ENCODE peak calls at places on chromosomes 7 and 10, in ten cellular contexts. E is spleen, S is GM20000, D is Caco-2, I is PC-3, M is astrocyte of the spinal cord, H is psoas muscle, P is left ventricle myocardium inferior, V is lung, Q is BJ. T is an unnamed sample.

GRCh38 chr7:47293884-47294568 is 287.9 kb downstream of the TNS3 start:
- DNase-seq in E (no peak), S (no peak), D (no peak), I (no peak), M (no peak), H (peak; percentile 69), P (peak; percentile 47), V (no peak), Q (peak; percentile 30), T (no peak)

GRCh38 chr7:41921453-41921912 is 218.6 kb upstream of the INHBA start:
- DNase-seq in E (no peak), S (no peak), D (no peak), I (no peak), M (no peak), H (no peak), P (no peak), V (no peak), Q (peak; percentile 67), T (no peak)

GRCh38 chr10:128070721-128071416 is 55.4 kb downstream of the MKI67 start:
- DNase-seq in E (peak; percentile 75), S (no peak), D (no peak), I (no peak), M (no peak), H (no peak), P (no peak), V (no peak), Q (no peak), T (no peak)

GRCh38 chr7:128988372-128988771 is 50.6 kb downstream of the IRF5 start:
- DNase-seq in E (no peak), S (no peak), D (no peak), I (no peak), M (no peak), H (no peak), P (no peak), V (no peak), Q (no peak), T (no peak)

GRCh38 chr7:135188298-135188984 is 17.9 kb upstream of the CYREN start:
- DNase-seq in E (peak; percentile 59), S (peak; percentile 62), D (no peak), I (no peak), M (no peak), H (no peak), P (no peak), V (no peak), Q (no peak), T (no peak)

GRCh38 chr10:76202777-76203176 is 771.4 kb downstream of the LRMDA start:
- DNase-seq in E (no peak), S (no peak), D (no peak), I (no peak), M (peak; percentile 62), H (no peak), P (no peak), V (no peak), Q (peak; percentile 61), T (no peak)

GRCh38 chr10:4867520-4868356 is 41.7 kb downstream of the AKR1E2 start:
- DNase-seq in E (no peak), S (no peak), D (no peak), I (no peak), M (no peak), H (no peak), P (no peak), V (no peak), Q (no peak), T (no peak)

GRCh38 chr10:77613476-77614130 is 24.0 kb downstream of the KCNMA1 start:
- DNase-seq in E (no peak), S (no peak), D (no peak), I (no peak), M (no peak), H (no peak), P (no peak), V (no peak), Q (no peak), T (no peak)

GRCh38 chr7:51356849-51357516 is 40.4 kb upstream of the COBL start:
- DNase-seq in E (no peak), S (no peak), D (no peak), I (no peak), M (no peak), H (no peak), P (no peak), V (no peak), Q (no peak), T (peak; percentile 71)

GRCh38 chr10:78134919-78135318 is 101.3 kb downstream of the RPS24 start:
- DNase-seq in E (no peak), S (no peak), D (peak; percentile 53), I (peak; percentile 62), M (no peak), H (no peak), P (no peak), V (no peak), Q (no peak), T (no peak)

GRCh38 chr7:130930710-130931109 is 196.7 kb upstream of the KLF14 start:
- DNase-seq in E (no peak), S (no peak), D (no peak), I (no peak), M (peak; percentile 28), H (no peak), P (no peak), V (no peak), Q (no peak), T (no peak)

GRCh38 chr7:7761340-7761973 is 43.0 kb upstream of the RPA3 start:
- DNase-seq in E (no peak), S (peak; percentile 24), D (peak; percentile 10), I (peak; percentile 73), M (peak; percentile 78), H (no peak), P (no peak), V (no peak), Q (peak; percentile 17), T (no peak)

GRCh38 chr7:29749701-29750321 is 56.5 kb upstream of the WIPF3 start:
- DNase-seq in E (no peak), S (no peak), D (no peak), I (no peak), M (no peak), H (no peak), P (no peak), V (no peak), Q (no peak), T (no peak)

GRCh38 chr7:375901-376305 is 85.9 kb downstream of the FOXL3 start:
- DNase-seq in E (peak; percentile 63), S (no peak), D (no peak), I (no peak), M (no peak), H (no peak), P (no peak), V (no peak), Q (no peak), T (no peak)

GRCh38 chr10:21337171-21337792 is 188.2 kb downstream of the SKIDA1 start:
- DNase-seq in E (no peak), S (no peak), D (no peak), I (no peak), M (no peak), H (no peak), P (no peak), V (no peak), Q (no peak), T (no peak)

GRCh38 chr10:21334891-21335696 is 190.4 kb downstream of the SKIDA1 start:
- DNase-seq in E (peak; percentile 42), S (no peak), D (peak; percentile 66), I (peak; percentile 91), M (peak; percentile 90), H (peak; percentile 72), P (peak; percentile 40), V (peak; percentile 52), Q (peak; percentile 70), T (no peak)

GRCh38 chr10:21330628-21331020 is 194.9 kb downstream of the SKIDA1 start:
- DNase-seq in E (no peak), S (no peak), D (no peak), I (no peak), M (no peak), H (no peak), P (no peak), V (no peak), Q (no peak), T (no peak)

GRCh38 chr10:21340341-21340740 is 185.1 kb downstream of the SKIDA1 start:
- DNase-seq in E (no peak), S (no peak), D (no peak), I (peak; percentile 91), M (no peak), H (no peak), P (no peak), V (no peak), Q (no peak), T (no peak)

GRCh38 chr10:21336476-21337170 is 188.9 kb downstream of the SKIDA1 start:
- DNase-seq in E (no peak), S (no peak), D (peak; percentile 90), I (peak; percentile 94), M (peak; percentile 93), H (peak; percentile 44), P (peak; percentile 28), V (peak; percentile 68), Q (peak; percentile 68), T (peak; percentile 86)
- TF ChIP-seq CTCF in E (no peak), S (no peak), D (peak; percentile 11), I (no peak), M (no peak), H (no peak), P (peak; percentile 27), V (no peak), Q (no peak), T (peak; percentile 28)

GRCh38 chr10:35938160-35938559 is 296.1 kb upstream of the FZD8 start:
- DNase-seq in E (no peak), S (no peak), D (no peak), I (peak; percentile 99), M (no peak), H (no peak), P (no peak), V (no peak), Q (no peak), T (no peak)
- TF ChIP-seq CTCF in E (no peak), S (no peak), D (no peak), I (no peak), M (no peak), H (no peak), P (no peak), V (no peak), Q (no peak), T (no peak)

DNA sequence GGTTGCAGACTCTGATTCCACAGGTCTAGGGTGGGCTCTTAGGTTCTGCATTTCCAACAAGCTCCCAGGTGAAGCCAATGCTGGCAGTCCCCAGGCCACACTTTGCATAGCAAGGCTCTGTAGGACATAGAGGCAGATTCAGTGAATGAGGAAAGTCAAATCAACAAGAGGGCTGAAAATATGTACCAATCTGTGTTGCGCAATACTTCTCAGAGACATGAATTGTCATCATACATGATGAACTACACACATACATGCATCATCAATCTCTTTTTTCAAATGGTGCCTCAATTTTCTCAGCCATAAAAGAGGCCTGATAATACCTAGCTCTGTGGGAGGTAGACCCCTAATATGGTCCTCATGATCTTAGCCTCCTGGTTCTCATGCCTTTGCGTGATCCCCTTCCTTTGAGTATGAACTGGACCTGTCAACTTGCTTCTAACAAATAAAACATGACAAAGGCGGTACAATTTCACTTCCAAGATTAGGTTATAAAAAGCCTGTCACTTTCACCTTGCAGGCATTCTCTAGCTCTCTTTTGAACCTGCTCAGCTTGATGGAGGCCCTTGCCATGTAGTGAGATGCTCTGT is 49.0 kb downstream of the PIK3CG start:
- DNase-seq in E (no peak), S (no peak), D (no peak), I (no peak), M (no peak), H (no peak), P (no peak), V (no peak), Q (no peak), T (no peak)
- TF ChIP-seq CTCF in E (no peak), S (no peak), D (no peak), I (no peak), M (no peak), H (no peak), P (no peak), V (no peak), Q (no peak), T (no peak)

GRCh38 chr10:19412531-19412930 is 363.9 kb downstream of the MALRD1 start:
- DNase-seq in E (no peak), S (no peak), D (peak; percentile 30), I (peak; percentile 38), M (peak; percentile 29), H (no peak), P (no peak), V (no peak), Q (no peak), T (no peak)
- TF ChIP-seq CTCF in E (no peak), S (no peak), D (peak; percentile 53), I (peak; percentile 50), M (peak; percentile 30), H (peak; percentile 49), P (peak; percentile 52), V (no peak), Q (peak; percentile 15), T (peak; percentile 64)